ENCODE peak calls at places on chromosome 21, in five cellular contexts. C is MCF 10A; R is CD8-positive, alpha-beta T cell; D is A673; E is suprapubic skin. L is an unnamed sample.

GRCh38 chr21:42079939-42080787 is 9.0 kb downstream of the UMODL1 start:
- DNase-seq in R (no peak), C (no peak), E (no peak), D (no peak), L (no peak)

GRCh38 chr21:15781986-15782385 is 52.2 kb downstream of the USP25 start:
- DNase-seq in D (no peak), R (no peak), E (no peak), C (no peak), L (no peak)

GRCh38 chr21:20856926-20857325 is 141.3 kb upstream of the NCAM2 start:
- DNase-seq in R (no peak), E (no peak), D (no peak), C (no peak), L (no peak)

GRCh38 chr21:39483917-39484316 is 32.1 kb downstream of the SH3BGR start:
- DNase-seq in C (no peak), D (no peak), E (no peak), R (no peak), L (no peak)

GRCh38 chr21:38167345-38167744 is 89.4 kb upstream of the KCNJ15 start:
- DNase-seq in E (no peak), R (no peak), D (no peak), C (no peak), L (no peak)

GRCh38 chr21:42650441-42651421 is 2.7 kb upstream of the PDE9A start:
- DNase-seq in R (no peak), C (no peak), E (no peak), D (no peak), L (no peak)

GRCh38 chr21:23949493-23949892 is 1657.8 kb downstream of the MRPL39 start:
- DNase-seq in E (no peak), C (no peak), D (no peak), R (no peak), L (no peak)

GRCh38 chr21:38244885-38245869 is 11.6 kb upstream of the KCNJ15 start:
- DNase-seq in C (peak), E (no peak), R (no peak), D (no peak), L (peak)

GRCh38 chr21:27425172-27425571 is 458.3 kb upstream of the ADAMTS5 start:
- DNase-seq in D (peak), C (no peak), R (no peak), E (no peak), L (no peak)

GRCh38 chr21:17440955-17441354 is 71.9 kb upstream of the CXADR start:
- DNase-seq in R (no peak), D (no peak), E (no peak), C (no peak), L (no peak)

GRCh38 chr21:41611966-41612606 is 104.1 kb upstream of the TMPRSS2 start:
- DNase-seq in C (peak), D (peak), R (no peak), E (no peak), L (peak)

GRCh38 chr21:31078796-31079195 is 40.5 kb upstream of the KRTAP19-8 start:
- DNase-seq in E (no peak), C (no peak), R (no peak), D (no peak), L (peak)

GRCh38 chr21:21631961-21632360 is 633.8 kb downstream of the NCAM2 start:
- DNase-seq in D (no peak), E (no peak), C (no peak), R (no peak), L (no peak)

GRCh38 chr21:38646213-38646837 is 148.0 kb upstream of the ERG start:
- DNase-seq in D (no peak), C (peak), R (no peak), E (no peak), L (no peak)

GRCh38 chr21:18772404-18772803 is 368.8 kb upstream of the TMPRSS15 start:
- DNase-seq in C (no peak), R (no peak), E (no peak), D (no peak), L (no peak)

GRCh38 chr21:21084179-21084578 is 86.0 kb downstream of the NCAM2 start:
- DNase-seq in C (no peak), E (no peak), D (no peak), R (no peak), L (no peak)

GRCh38 chr21:39610705-39611104 is 2.0 kb upstream of the B3GALT5 start:
- DNase-seq in E (no peak), R (no peak), D (peak), C (no peak), L (no peak)

GRCh38 chr21:42429021-42429420 is 25.3 kb downstream of the UBASH3A start:
- DNase-seq in C (no peak), D (no peak), E (no peak), R (no peak), L (no peak)

GRCh38 chr21:41877901-41878830 is 978 bp downstream of the PRDM15 start:
- DNase-seq in E (no peak), R (no peak), C (peak), D (peak), L (peak)

GRCh38 chr21:41506526-41507520 is 1.1 kb downstream of the TMPRSS2 start:
- DNase-seq in R (no peak), C (no peak), D (no peak), E (no peak), L (no peak)

GRCh38 chr21:18832950-18833349 is 429.4 kb upstream of the TMPRSS15 start:
- DNase-seq in R (no peak), E (no peak), C (peak), D (peak), L (no peak)

GRCh38 chr21:39479164-39479563 is 27.4 kb downstream of the SH3BGR start:
- DNase-seq in C (no peak), D (no peak), E (no peak), R (no peak), L (no peak)

GRCh38 chr21:29257701-29258100 is 41.0 kb upstream of the BACH1 start:
- DNase-seq in E (no peak), R (no peak), D (no peak), C (peak), L (no peak)

GRCh38 chr21:40173833-40174232 is 306.6 kb downstream of the PCP4 start:
- DNase-seq in R (no peak), E (no peak), D (no peak), C (no peak), L (no peak)

GRCh38 chr21:38912355-38912619 is 106.6 kb downstream of the ETS2 start:
- DNase-seq in D (no peak), C (no peak), E (no peak), R (no peak), L (no peak)

GRCh38 chr21:38223893-38224540 is 32.8 kb upstream of the KCNJ15 start:
- DNase-seq in C (peak), R (no peak), D (peak), E (no peak), L (no peak)

GRCh38 chr21:33490991-33491372 is 534 bp downstream of the DNAJC28 start:
- DNase-seq in R (no peak), E (no peak), D (peak), C (no peak), L (no peak)

GRCh38 chr21:15679630-15680029 is 50.2 kb upstream of the USP25 start:
- DNase-seq in D (peak), E (no peak), R (no peak), C (no peak), L (no peak)

GRCh38 chr21:38219049-38219628 is 37.7 kb upstream of the KCNJ15 start:
- DNase-seq in C (peak), D (peak), R (peak), E (peak), L (peak)

GRCh38 chr21:25925936-25926335 is 191.2 kb downstream of the GABPA start:
- DNase-seq in E (no peak), D (no peak), R (no peak), C (no peak), L (no peak)

GRCh38 chr21:25927195-25927880 is 192.6 kb downstream of the GABPA start:
- DNase-seq in D (no peak), E (no peak), C (no peak), R (no peak), L (no peak)

GRCh38 chr21:25931791-25932190 is 197.0 kb downstream of the GABPA start:
- DNase-seq in D (no peak), R (no peak), E (no peak), C (no peak), L (no peak)

GRCh38 chr21:25934130-25934529 is 199.4 kb downstream of the GABPA start:
- DNase-seq in C (no peak), R (no peak), D (no peak), E (no peak), L (no peak)

DNA sequence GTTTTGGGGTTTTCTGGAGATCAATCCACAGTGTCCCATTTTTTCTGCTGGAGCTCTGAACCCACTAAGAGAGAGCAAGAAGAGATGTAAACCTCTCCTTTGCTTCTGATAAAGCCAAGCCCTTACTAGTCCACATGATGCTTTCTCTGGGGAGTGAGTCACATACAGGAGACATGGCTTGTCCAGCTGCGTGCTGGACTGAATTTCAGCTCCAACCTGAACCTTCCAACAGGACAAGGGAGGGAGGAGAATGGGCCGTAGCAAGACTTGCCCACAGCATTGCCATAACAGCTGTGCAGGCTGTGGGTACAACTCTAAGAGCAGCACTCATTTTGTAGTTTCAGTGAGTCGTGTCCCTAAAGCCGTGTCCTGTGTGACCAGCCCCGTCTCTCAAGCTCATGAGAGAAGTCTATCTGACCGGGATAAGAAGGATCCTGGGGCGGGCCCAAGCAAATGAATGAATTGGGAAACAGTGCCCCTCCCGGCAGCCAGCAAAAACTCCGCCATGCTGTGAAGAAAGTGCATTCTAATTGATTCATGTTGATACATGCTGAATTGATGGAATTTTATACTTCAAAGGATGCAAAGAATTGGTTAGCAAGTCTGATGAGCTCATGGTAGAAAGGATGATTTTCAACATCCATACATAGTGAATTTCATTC is 195.2 kb downstream of the GABPA start:
- DNase-seq in R (no peak), D (peak), C (no peak), E (no peak), L (no peak)
- TF ChIP-seq CTCF in R (no peak), D (peak), C (no peak), E (no peak), L (no peak)

GRCh38 chr21:32383812-32384211 is 9.0 kb downstream of the URB1 start:
- DNase-seq in C (no peak), R (no peak), D (no peak), E (no peak), L (no peak)
- TF ChIP-seq CTCF in C (no peak), R (no peak), D (no peak), E (no peak), L (no peak)

GRCh38 chr21:43825936-43826622 is 36.7 kb downstream of the RRP1 start:
- DNase-seq in E (no peak), R (no peak), D (no peak), C (no peak), L (no peak)
- TF ChIP-seq CTCF in E (no peak), R (no peak), D (peak), C (peak), L (peak)

DNA sequence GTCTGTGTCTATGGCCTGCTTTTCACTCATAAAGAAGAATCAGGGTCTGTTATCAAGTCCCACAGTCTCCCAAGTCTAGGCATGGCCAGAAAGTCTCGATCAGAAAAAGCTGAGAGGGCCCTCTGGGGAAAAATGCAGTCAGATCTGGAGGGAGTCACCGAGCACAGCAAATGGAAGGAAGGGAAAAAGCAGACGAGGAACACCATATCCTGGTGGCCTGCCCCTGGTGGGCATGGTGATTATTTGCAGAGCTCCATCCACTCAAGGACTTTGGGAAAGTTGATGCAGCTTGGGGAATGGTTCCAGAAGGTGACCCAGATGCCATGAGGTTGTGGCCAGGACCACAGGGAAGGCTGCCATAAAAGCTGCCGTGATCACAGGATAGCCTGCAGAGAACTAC is 189.1 kb downstream of the CLIC6 start:
- DNase-seq in E (no peak), C (no peak), D (no peak), R (no peak), L (no peak)
- TF ChIP-seq CTCF in E (no peak), C (no peak), D (peak), R (no peak), L (no peak)

DNA sequence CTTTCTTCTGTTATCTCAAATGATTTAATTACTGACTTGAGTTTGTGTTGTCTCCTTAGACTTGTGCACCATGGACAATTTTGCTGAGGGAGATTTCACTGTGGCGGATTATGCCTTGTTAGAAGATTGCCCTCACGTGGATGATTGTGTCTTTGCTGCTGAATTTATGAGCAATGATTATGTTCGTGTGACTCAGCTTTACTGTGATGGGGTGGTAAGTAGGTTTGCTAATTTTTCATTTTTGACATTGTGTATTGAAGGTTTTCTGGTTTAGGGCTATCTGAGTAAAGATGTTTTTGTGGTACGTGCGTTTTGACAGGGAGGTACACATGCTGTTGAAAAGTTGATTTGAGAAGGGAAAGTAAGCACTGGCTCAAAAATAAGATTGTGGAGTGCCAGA is 14.1 kb downstream of the TTC3 start:
- DNase-seq in R (no peak), C (peak), E (no peak), D (peak), L (no peak)
- TF ChIP-seq CTCF in R (peak), C (peak), E (no peak), D (peak), L (no peak)

GRCh38 chr21:36005018-36005417 is 55.3 kb downstream of the SETD4 start:
- DNase-seq in E (no peak), R (no peak), C (no peak), D (peak), L (no peak)

GRCh38 chr21:36005879-36006400 is 54.4 kb downstream of the SETD4 start:
- DNase-seq in D (no peak), R (no peak), E (no peak), C (no peak), L (no peak)

GRCh38 chr21:36008505-36008904 is 51.8 kb downstream of the SETD4 start:
- DNase-seq in E (no peak), D (no peak), C (no peak), R (no peak), L (no peak)

DNA sequence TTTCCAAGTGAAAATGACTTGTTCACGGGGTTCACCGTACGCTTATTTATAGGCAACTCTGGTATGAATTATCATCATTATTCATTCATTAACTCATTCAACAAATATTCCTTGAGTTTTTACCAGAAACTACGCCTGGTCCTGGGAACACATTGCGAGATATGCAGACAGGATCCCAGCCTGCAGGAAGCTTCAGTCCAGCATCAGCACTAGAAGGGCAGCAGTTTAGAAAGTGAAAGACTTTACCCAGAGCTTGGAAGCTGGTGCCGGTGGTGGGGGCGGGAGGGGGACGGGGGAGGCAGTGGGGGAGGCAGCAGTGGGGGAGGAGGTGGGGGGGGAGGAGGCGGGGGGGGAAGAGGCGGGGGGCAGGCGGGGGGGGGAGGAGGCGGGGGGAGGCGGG is 55.9 kb downstream of the SETD4 start:
- DNase-seq in C (no peak), R (no peak), E (no peak), D (no peak), L (no peak)
- TF ChIP-seq CTCF in C (no peak), R (no peak), E (no peak), D (no peak), L (no peak)

DNA sequence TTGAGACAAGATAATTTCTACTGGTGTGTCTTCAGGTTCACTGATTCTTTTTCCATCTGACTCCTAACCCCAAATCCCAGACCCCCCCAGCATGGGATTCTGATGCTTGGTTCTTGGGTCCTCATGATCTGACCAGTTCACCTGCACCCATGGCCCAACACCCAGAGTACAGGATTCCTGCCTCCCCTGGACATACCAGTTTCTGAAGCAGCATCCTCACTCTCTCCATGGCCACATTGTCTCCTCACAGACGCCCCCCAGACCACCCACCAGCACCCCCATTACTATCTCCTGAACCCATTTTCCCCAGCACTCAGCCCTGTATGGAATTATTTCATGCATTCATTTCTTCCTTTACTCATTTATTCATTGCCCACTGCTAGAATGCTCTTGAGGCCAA is 864 bp upstream of the KRTAP12-3 start:
- DNase-seq in E (no peak), C (no peak), D (no peak), R (no peak), L (no peak)
- TF ChIP-seq CTCF in E (no peak), C (no peak), D (no peak), R (no peak), L (no peak)

GRCh38 chr21:46062471-46063211 is 35.3 kb upstream of the COL6A2 start:
- DNase-seq in R (no peak), E (no peak), D (no peak), C (no peak), L (no peak)

GRCh38 chr21:46061950-46062349 is 36.0 kb upstream of the COL6A2 start:
- DNase-seq in C (no peak), E (no peak), D (no peak), R (no peak), L (no peak)

GRCh38 chr21:46060596-46061061 is 37.3 kb upstream of the COL6A2 start:
- DNase-seq in E (peak), C (peak), D (peak), R (no peak), L (no peak)

GRCh38 chr21:46059195-46059594 is 38.7 kb upstream of the COL6A2 start:
- DNase-seq in D (no peak), E (no peak), C (no peak), R (no peak), L (no peak)

GRCh38 chr21:46061063-46061462 is 36.8 kb upstream of the COL6A2 start:
- DNase-seq in C (no peak), D (no peak), E (no peak), R (no peak), L (no peak)
- TF ChIP-seq CTCF in C (no peak), D (no peak), E (no peak), R (no peak), L (no peak)